ENCODE peak calls at places on chromosome 2, in nine cellular contexts. U is uterus, G is IMR-90, M is thoracic aorta, O is K562, T is body of pancreas, J is transverse colon, H is fibroblast of lung, F is left lung. C is an unnamed sample.

GRCh38 chr2:130391058-130391871 is 35.4 kb downstream of the PTPN18 start:
- DNase-seq in O (peak; percentile 77), J (peak; percentile 93), H (peak; percentile 71), U (peak; percentile 72), M (no peak), G (peak; percentile 68), T (peak; percentile 92), F (peak; percentile 97), C (peak; percentile 85)

GRCh38 chr2:190637903-190638618 is 10.8 kb upstream of the NAB1 start:
- DNase-seq in T (peak; percentile 54), M (no peak), H (peak; percentile 27), F (no peak), U (no peak), O (no peak), J (no peak), G (no peak), C (no peak)

GRCh38 chr2:77631007-77631406 is 108.8 kb upstream of the LRRTM4 start:
- DNase-seq in F (no peak), U (no peak), O (no peak), T (no peak), H (no peak), G (no peak), M (no peak), J (no peak), C (no peak)

GRCh38 chr2:110221938-110222337 is 9.6 kb upstream of the MTLN start:
- DNase-seq in J (no peak), M (no peak), U (no peak), G (no peak), F (no peak), T (no peak), O (no peak), H (no peak), C (no peak)

GRCh38 chr2:85843543-85843942 is 45.2 kb downstream of the ST3GAL5 start:
- DNase-seq in M (no peak), G (no peak), J (no peak), O (peak; percentile 56), T (peak; percentile 52), F (no peak), U (no peak), H (no peak), C (peak; percentile 29)

GRCh38 chr2:231057590-231057989 is 923 bp downstream of the PSMD1 start:
- DNase-seq in J (no peak), O (peak; percentile 18), U (no peak), G (peak; percentile 31), F (no peak), M (no peak), H (peak; percentile 33), T (no peak), C (no peak)

GRCh38 chr2:212943351-212943750 is 208.1 kb downstream of the IKZF2 start:
- DNase-seq in T (no peak), M (no peak), F (no peak), O (no peak), J (no peak), H (no peak), G (no peak), U (no peak), C (no peak)

GRCh38 chr2:16339198-16339597 is 326.4 kb downstream of the CYRIA start:
- DNase-seq in G (no peak), O (no peak), M (no peak), J (no peak), F (no peak), T (no peak), U (no peak), H (no peak), C (no peak)

GRCh38 chr2:225472161-225472560 is 72.7 kb downstream of the NYAP2 start:
- DNase-seq in T (no peak), H (peak; percentile 37), J (no peak), O (no peak), M (no peak), F (no peak), G (no peak), U (no peak), C (no peak)

GRCh38 chr2:71607490-71607889 is 154.1 kb downstream of the DYSF start:
- DNase-seq in M (no peak), J (no peak), F (peak; percentile 37), T (peak; percentile 3), U (peak; percentile 6), G (no peak), H (no peak), O (no peak), C (peak; percentile 3)

DNA sequence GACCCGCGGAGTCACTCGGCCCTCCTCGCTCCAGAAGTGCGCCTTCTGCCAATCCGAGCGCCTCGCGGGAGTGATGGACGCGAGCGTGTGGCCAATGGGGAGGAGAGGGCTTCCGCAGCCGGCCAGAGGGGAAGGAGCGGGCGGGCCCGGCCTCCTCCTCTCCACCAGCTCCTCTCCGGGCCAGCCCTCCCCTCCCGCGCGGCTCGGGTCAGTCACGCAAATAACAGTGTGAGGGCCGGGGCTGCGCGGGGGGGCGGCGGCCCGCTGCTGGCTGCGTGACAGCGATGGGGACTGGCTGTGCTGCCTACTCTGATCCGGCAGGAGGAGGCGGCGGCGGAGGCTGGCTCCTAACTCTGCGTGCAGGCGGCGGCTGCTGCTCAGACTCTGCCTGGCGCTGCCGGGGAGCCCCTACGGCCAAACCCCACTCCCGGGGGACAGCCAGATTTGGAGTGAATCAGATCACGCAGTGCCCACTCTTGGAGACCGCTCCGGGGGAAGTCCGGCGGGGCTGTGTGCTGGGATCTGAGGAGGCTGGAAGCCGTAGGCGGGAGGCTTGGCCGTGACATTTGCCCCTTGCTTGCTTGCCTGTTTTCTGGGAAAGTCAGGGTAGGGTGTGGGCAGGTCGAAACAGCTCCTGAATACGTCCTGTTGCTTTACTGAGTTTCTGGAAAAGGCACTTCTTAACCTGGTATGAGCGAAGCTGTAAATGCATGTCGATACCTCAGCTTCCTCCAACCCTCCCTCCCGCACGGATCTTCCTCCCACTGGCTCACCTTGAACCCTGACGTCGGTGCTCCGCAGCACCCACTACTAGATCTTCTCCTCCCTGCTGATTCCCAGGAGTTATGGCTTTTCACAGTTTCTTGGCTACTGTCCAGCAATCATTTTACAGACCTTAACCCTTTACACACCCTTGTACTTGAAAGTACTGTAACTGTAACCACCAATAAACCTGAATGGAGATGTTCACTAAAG is 97.9 kb upstream of the SERTAD2 start:
- DNase-seq in M (peak; percentile 97), H (peak; percentile 100), T (peak; percentile 99), J (peak; percentile 76), G (peak; percentile 49), F (no peak), U (peak; percentile 99), O (peak; percentile 98), C (peak; percentile 62)
- TF ChIP-seq CTCF in M (peak; percentile 60), H (peak; percentile 42), T (peak; percentile 25), J (peak; percentile 39), G (peak; percentile 52), F (peak; percentile 54), U (peak; percentile 58), O (peak; percentile 61), C (no peak)

GRCh38 chr2:232522855-232523681 is 2.9 kb downstream of the PRSS56 start:
- DNase-seq in T (no peak), F (no peak), H (no peak), O (no peak), M (no peak), J (no peak), U (no peak), G (no peak), C (no peak)
- H3K4me3 ChIP-seq in T (no peak overlapping the region), F (no peak overlapping the region), H (no peak overlapping the region), O (no peak overlapping the region), M (peak overlapping the region; percentile 65), J (no peak overlapping the region), U (no peak overlapping the region), G (no peak overlapping the region), C (peak overlapping the region; percentile 48)

GRCh38 chr2:186733414-186733813 is 39.6 kb downstream of the FAM171B start:
- DNase-seq in M (no peak), H (no peak), O (no peak), J (no peak), F (no peak), T (no peak), G (no peak), U (no peak), C (no peak)

GRCh38 chr2:186737737-186738508 is 44.1 kb downstream of the FAM171B start:
- DNase-seq in H (no peak), J (no peak), G (no peak), U (no peak), F (peak; percentile 47), T (no peak), O (no peak), M (no peak), C (no peak)

GRCh38 chr2:186739739-186740138 is 45.9 kb downstream of the FAM171B start:
- DNase-seq in U (no peak), G (no peak), H (no peak), F (no peak), T (no peak), J (no peak), O (no peak), M (no peak), C (no peak)

GRCh38 chr2:186732843-186733242 is 39.0 kb downstream of the FAM171B start:
- DNase-seq in J (no peak), G (no peak), H (no peak), M (no peak), O (no peak), T (no peak), U (no peak), F (no peak), C (no peak)

GRCh38 chr2:186734957-186735734 is 41.3 kb downstream of the FAM171B start:
- DNase-seq in T (no peak), H (no peak), G (no peak), U (no peak), M (no peak), F (peak; percentile 28), O (no peak), J (no peak), C (no peak)
- H3K9me3 ChIP-seq in T (no peaks in the 10 kb centered on the region), H (no peaks in the 10 kb centered on the region), G (peaks cover 6% of the 10 kb centered on the region), U (no peaks in the 10 kb centered on the region), M (peaks cover 8% of the 10 kb centered on the region), F (no peaks in the 10 kb centered on the region), O (no peaks in the 10 kb centered on the region), J (peaks cover 3% of the 10 kb centered on the region), C (peaks cover 5% of the 10 kb centered on the region)

GRCh38 chr2:45678791-45679348 is 27.4 kb downstream of the PRKCE start:
- DNase-seq in H (no peak), M (no peak), G (no peak), T (no peak), J (no peak), F (no peak), O (no peak), U (no peak), C (no peak)

GRCh38 chr2:45683292-45683691 is 31.8 kb downstream of the PRKCE start:
- DNase-seq in G (no peak), O (no peak), M (no peak), T (no peak), F (no peak), H (no peak), U (no peak), J (no peak), C (no peak)

GRCh38 chr2:45680351-45680967 is 29.0 kb downstream of the PRKCE start:
- DNase-seq in T (no peak), G (no peak), J (no peak), H (no peak), U (no peak), F (no peak), M (no peak), O (no peak), C (no peak)

GRCh38 chr2:45684756-45685155 is 33.3 kb downstream of the PRKCE start:
- DNase-seq in M (no peak), F (no peak), J (no peak), G (no peak), O (no peak), T (no peak), U (no peak), H (no peak), C (no peak)

DNA sequence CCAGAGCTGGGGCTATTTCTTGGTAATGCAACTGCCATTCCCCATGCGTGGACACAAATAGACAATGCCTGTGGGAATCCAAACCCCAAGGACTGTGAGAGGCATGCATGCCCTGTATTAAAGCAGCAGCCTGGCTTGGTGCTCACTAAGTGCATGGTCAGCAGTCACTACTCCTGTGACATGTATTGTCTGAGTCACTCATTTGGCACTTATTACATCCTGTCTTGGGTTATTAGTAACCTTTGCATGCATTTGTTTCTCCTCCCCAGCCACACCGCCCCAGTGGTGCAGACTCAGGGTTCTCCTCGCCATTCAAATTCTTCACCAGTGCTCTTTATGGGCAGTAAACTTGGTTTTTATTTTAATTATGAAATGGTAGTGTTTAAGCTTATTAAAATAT is 30.2 kb downstream of the PRKCE start:
- DNase-seq in M (no peak), U (no peak), T (no peak), J (no peak), G (peak; percentile 88), F (no peak), H (peak; percentile 93), O (no peak), C (no peak)
- TF ChIP-seq CTCF in M (no peak), U (no peak), T (no peak), J (no peak), G (no peak), F (no peak), H (no peak), O (no peak), C (no peak)